ENCODE peak calls at places on chromosomes 6 and 20, in seven cellular contexts. I is NCI-H774; D is NCI-H1105; C is stromal cell of bone marrow; L is Ammon's horn; G is BE2C; K is CD8-positive, alpha-beta T cell. M is an unnamed sample.

GRCh38 chr6:33543116-33543515 is 37.0 kb downstream of the BAK1 start:
- DNase-seq in I (no peak), D (no peak), C (no peak), L (no peak), G (no peak), K (no peak), M (no peak)

GRCh38 chr6:125793280-125793679 is 2.5 kb downstream of the NCOA7 start:
- DNase-seq in I (no peak), D (no peak), C (no peak), L (no peak), G (peak; percentile 60), K (no peak), M (no peak)

GRCh38 chr6:7902221-7902620 is 8.4 kb downstream of the TXNDC5 start:
- DNase-seq in I (no peak), D (no peak), C (no peak), L (no peak), G (no peak), K (no peak), M (no peak)

GRCh38 chr6:163449076-163449475 is 34.6 kb downstream of the QKI start:
- DNase-seq in I (no peak), D (no peak), C (no peak), L (no peak), G (no peak), K (no peak), M (no peak)

GRCh38 chr6:160174681-160175080 is 53.1 kb downstream of the SLC22A1 start:
- DNase-seq in I (no peak), D (no peak), C (no peak), L (no peak), G (no peak), K (no peak), M (no peak)

GRCh38 chr20:53409177-53409576 is 184.5 kb downstream of the ZNF217 start:
- DNase-seq in I (no peak), D (no peak), C (no peak), L (no peak), G (no peak), K (no peak), M (no peak)

GRCh38 chr6:14881399-14881798 is 364.5 kb upstream of the JARID2 start:
- DNase-seq in I (no peak), D (no peak), C (peak; percentile 83), L (no peak), G (no peak), K (no peak), M (no peak)

GRCh38 chr6:14765106-14765505 is 480.8 kb upstream of the JARID2 start:
- DNase-seq in I (no peak), D (no peak), C (no peak), L (no peak), G (no peak), K (no peak), M (no peak)